ENCODE peak calls at places on chromosomes 11 and 22, in nine cellular contexts. One of them, this sample, is unnamed.

GRCh38 chr11:34145847-34146381 is 40.5 kb downstream of the NAT10 start:
- DNase-seq in cardiac fibroblast: no peak
- DNase-seq in AG10803: no peak
- DNase-seq in adrenal gland: no peak
- DNase-seq in colonic mucosa: no peak
- DNase-seq in CD8-positive, alpha-beta T cell: no peak
- DNase-seq in H1: no peak
- DNase-seq in left lung: no peak
- DNase-seq in AG04449: no peak
- DNase-seq in this sample: no peak

GRCh38 chr11:36249271-36249670 is 40.0 kb downstream of the COMMD9 start:
- DNase-seq in cardiac fibroblast: peak
- DNase-seq in AG10803: peak
- DNase-seq in adrenal gland: peak
- DNase-seq in colonic mucosa: no peak
- DNase-seq in CD8-positive, alpha-beta T cell: no peak
- DNase-seq in H1: no peak
- DNase-seq in left lung: no peak
- DNase-seq in AG04449: peak
- DNase-seq in this sample: peak

GRCh38 chr11:71323876-71324526 is 71.6 kb upstream of the SHANK2 start:
- DNase-seq in cardiac fibroblast: no peak
- DNase-seq in AG10803: no peak
- DNase-seq in adrenal gland: no peak
- DNase-seq in colonic mucosa: no peak
- DNase-seq in CD8-positive, alpha-beta T cell: no peak
- DNase-seq in H1: no peak
- DNase-seq in left lung: peak
- DNase-seq in AG04449: no peak
- DNase-seq in this sample: no peak

GRCh38 chr22:38697055-38697980 is 3.4 kb downstream of the JOSD1 start:
- DNase-seq in cardiac fibroblast: peak
- DNase-seq in AG10803: peak
- DNase-seq in adrenal gland: peak
- DNase-seq in colonic mucosa: peak
- DNase-seq in CD8-positive, alpha-beta T cell: no peak
- DNase-seq in H1: no peak
- DNase-seq in left lung: no peak
- DNase-seq in AG04449: no peak
- DNase-seq in this sample: no peak

GRCh38 chr22:32342977-32343376 is 14.7 kb upstream of the RFPL3 start:
- DNase-seq in cardiac fibroblast: no peak
- DNase-seq in AG10803: no peak
- DNase-seq in adrenal gland: no peak
- DNase-seq in colonic mucosa: no peak
- DNase-seq in CD8-positive, alpha-beta T cell: no peak
- DNase-seq in H1: no peak
- DNase-seq in left lung: no peak
- DNase-seq in AG04449: no peak
- DNase-seq in this sample: no peak

GRCh38 chr22:28950567-28951411 is 67.4 kb downstream of the ZNRF3 start:
- DNase-seq in cardiac fibroblast: no peak
- DNase-seq in AG10803: no peak
- DNase-seq in adrenal gland: peak
- DNase-seq in colonic mucosa: no peak
- DNase-seq in CD8-positive, alpha-beta T cell: no peak
- DNase-seq in H1: no peak
- DNase-seq in left lung: no peak
- DNase-seq in AG04449: no peak
- DNase-seq in this sample: no peak

GRCh38 chr11:70594031-70594430 is 195.7 kb downstream of the CTTN start:
- DNase-seq in cardiac fibroblast: no peak
- DNase-seq in AG10803: no peak
- DNase-seq in adrenal gland: no peak
- DNase-seq in colonic mucosa: no peak
- DNase-seq in CD8-positive, alpha-beta T cell: no peak
- DNase-seq in H1: no peak
- DNase-seq in left lung: no peak
- DNase-seq in AG04449: no peak
- DNase-seq in this sample: no peak

GRCh38 chr11:8828580-8829358 is 82.2 kb upstream of the AKIP1 start:
- DNase-seq in cardiac fibroblast: no peak
- DNase-seq in AG10803: peak
- DNase-seq in adrenal gland: peak
- DNase-seq in colonic mucosa: no peak
- DNase-seq in CD8-positive, alpha-beta T cell: no peak
- DNase-seq in H1: no peak
- DNase-seq in left lung: no peak
- DNase-seq in AG04449: no peak
- DNase-seq in this sample: no peak

GRCh38 chr11:78100276-78101040 is 20.8 kb upstream of the NDUFC2 start:
- DNase-seq in cardiac fibroblast: no peak
- DNase-seq in AG10803: no peak
- DNase-seq in adrenal gland: no peak
- DNase-seq in colonic mucosa: no peak
- DNase-seq in CD8-positive, alpha-beta T cell: no peak
- DNase-seq in H1: no peak
- DNase-seq in left lung: no peak
- DNase-seq in AG04449: no peak
- DNase-seq in this sample: no peak

GRCh38 chr11:57567512-57568329 is at the start of gene UBE2L6:
- DNase-seq in cardiac fibroblast: no peak
- DNase-seq in AG10803: peak
- DNase-seq in adrenal gland: peak
- DNase-seq in colonic mucosa: peak
- DNase-seq in CD8-positive, alpha-beta T cell: peak
- DNase-seq in H1: no peak
- DNase-seq in left lung: peak
- DNase-seq in AG04449: no peak
- DNase-seq in this sample: no peak

GRCh38 chr11:2576116-2576515 is 123.7 kb downstream of the KCNQ1OT1 start:
- DNase-seq in cardiac fibroblast: no peak
- DNase-seq in AG10803: no peak
- DNase-seq in adrenal gland: peak
- DNase-seq in colonic mucosa: no peak
- DNase-seq in CD8-positive, alpha-beta T cell: no peak
- DNase-seq in H1: no peak
- DNase-seq in left lung: peak
- DNase-seq in AG04449: no peak
- DNase-seq in this sample: no peak

GRCh38 chr22:32776800-32777199 is 24.7 kb upstream of the TIMP3 start:
- DNase-seq in cardiac fibroblast: no peak
- DNase-seq in AG10803: no peak
- DNase-seq in adrenal gland: no peak
- DNase-seq in colonic mucosa: no peak
- DNase-seq in CD8-positive, alpha-beta T cell: no peak
- DNase-seq in H1: no peak
- DNase-seq in left lung: no peak
- DNase-seq in AG04449: no peak
- DNase-seq in this sample: no peak

GRCh38 chr11:62420882-62421281 is 2.0 kb downstream of the SCGB1A1 start:
- DNase-seq in cardiac fibroblast: no peak
- DNase-seq in AG10803: no peak
- DNase-seq in adrenal gland: no peak
- DNase-seq in colonic mucosa: no peak
- DNase-seq in CD8-positive, alpha-beta T cell: no peak
- DNase-seq in H1: no peak
- DNase-seq in left lung: no peak
- DNase-seq in AG04449: no peak
- DNase-seq in this sample: no peak

DNA sequence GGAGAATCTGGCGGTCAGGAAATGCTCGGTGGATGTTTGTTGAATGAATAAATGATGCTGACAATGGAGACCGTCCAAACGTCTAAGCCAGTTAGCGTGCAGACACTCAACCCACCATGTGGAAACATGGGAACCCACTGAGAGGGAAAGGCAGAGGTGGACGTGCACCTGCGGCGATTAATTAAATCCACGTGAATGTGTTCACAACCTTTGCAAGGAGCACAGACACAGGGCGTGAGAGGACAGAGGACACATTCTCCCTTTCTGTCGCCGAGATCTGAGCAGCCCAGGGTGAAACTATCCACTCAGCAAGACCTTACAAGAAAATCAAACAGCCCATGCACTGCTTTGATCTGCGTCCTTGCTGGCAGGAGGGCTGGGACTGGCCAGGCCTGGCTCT is 58.3 kb upstream of the LINC01488 start:
- DNase-seq in cardiac fibroblast: no peak
- DNase-seq in AG10803: no peak
- DNase-seq in adrenal gland: no peak
- DNase-seq in colonic mucosa: no peak
- DNase-seq in CD8-positive, alpha-beta T cell: no peak
- DNase-seq in H1: no peak
- DNase-seq in left lung: no peak
- DNase-seq in AG04449: no peak
- DNase-seq in this sample: no peak
- H3K4me3 ChIP-seq in cardiac fibroblast: no peak
- H3K4me3 ChIP-seq in AG10803: no peak
- H3K4me3 ChIP-seq in adrenal gland: no peak
- H3K4me3 ChIP-seq in colonic mucosa: no peak
- H3K4me3 ChIP-seq in CD8-positive, alpha-beta T cell: no peak
- H3K4me3 ChIP-seq in H1: no peak
- H3K4me3 ChIP-seq in left lung: no peak
- H3K4me3 ChIP-seq in AG04449: no peak
- H3K4me3 ChIP-seq in this sample: no peak

DNA sequence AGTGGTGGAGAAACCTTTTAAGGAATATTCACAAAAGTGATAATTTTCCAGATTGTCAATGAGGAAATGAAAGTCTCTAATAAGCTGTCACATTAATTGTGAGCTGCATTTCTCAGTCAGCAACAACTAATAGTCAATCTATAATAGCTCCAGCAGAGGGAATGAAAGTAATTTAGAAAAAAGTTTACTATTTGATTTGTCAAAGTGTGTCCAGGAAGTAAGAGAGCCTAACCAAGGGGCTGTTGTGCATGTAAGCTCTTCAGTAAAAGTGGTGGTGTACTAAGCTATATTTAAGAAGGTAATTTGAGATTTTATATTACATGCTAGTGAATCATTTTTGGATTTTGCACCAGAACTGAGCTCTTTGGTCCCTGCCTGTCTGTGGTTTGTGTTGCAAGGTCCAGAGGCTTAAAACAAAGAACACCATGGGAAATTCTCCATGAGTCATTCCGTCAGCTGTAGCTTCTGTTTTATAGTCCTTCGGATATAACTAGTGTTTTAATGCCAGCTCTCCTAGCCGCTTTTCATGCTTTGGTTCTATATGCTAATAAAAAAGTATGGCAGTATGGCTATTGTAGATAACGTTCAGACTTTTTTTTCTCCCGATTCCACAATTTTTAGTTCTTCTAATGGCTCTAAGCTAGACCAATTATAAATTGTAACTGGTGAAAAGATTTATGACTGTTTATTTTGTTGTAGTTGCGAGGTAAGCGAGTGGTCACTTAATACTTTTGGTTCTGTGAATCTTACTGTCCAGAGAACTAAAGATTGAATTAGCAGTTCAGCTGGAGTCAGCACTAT is 64.6 kb downstream of the ARHGEF12 start:
- DNase-seq in cardiac fibroblast: peak
- DNase-seq in AG10803: peak
- DNase-seq in adrenal gland: peak
- DNase-seq in colonic mucosa: peak
- DNase-seq in CD8-positive, alpha-beta T cell: no peak
- DNase-seq in H1: no peak
- DNase-seq in left lung: no peak
- DNase-seq in AG04449: peak
- DNase-seq in this sample: peak
- H3K4me3 ChIP-seq in cardiac fibroblast: peak
- H3K4me3 ChIP-seq in AG10803: peak
- H3K4me3 ChIP-seq in adrenal gland: no peak
- H3K4me3 ChIP-seq in colonic mucosa: no peak
- H3K4me3 ChIP-seq in CD8-positive, alpha-beta T cell: no peak
- H3K4me3 ChIP-seq in H1: no peak
- H3K4me3 ChIP-seq in left lung: no peak
- H3K4me3 ChIP-seq in AG04449: peak
- H3K4me3 ChIP-seq in this sample: peak

DNA sequence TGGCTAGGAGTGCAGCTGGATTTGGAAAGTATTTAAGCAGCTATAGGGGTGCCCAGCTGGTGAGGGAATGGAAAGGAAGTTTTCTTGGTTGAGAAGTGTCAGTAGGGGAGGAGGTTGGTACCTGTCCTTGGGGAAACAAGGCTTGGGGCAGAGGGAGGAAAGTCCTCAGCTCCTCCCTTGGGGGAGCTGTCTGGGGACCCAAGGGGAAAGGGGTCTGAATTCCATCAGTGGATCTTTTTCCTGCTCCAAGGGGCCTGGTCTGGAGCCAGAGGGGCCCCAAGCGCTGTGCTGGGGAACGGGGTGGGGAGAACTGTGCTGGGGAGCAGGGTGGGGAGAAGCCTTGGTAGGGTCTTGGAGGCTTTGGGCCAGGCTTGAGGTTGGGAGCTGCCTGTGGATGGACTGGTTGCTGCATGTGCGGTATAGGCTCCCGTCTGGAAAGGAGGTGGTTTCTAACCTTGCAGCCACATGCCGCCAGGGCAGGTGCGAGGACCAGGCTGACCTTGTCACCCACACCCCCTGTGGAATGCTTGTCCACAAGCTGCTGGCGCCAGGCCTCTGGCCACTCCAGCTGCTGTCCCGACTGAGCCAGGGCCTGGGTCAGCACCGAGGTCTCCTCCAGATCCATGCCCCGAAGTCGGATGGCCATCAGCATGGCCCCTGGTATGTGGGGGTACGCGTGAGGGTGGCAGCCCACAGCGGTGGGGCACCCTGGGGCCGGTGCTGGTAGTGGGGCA is 963 bp downstream of the TYMP start:
- DNase-seq in cardiac fibroblast: no peak
- DNase-seq in AG10803: no peak
- DNase-seq in adrenal gland: no peak
- DNase-seq in colonic mucosa: no peak
- DNase-seq in CD8-positive, alpha-beta T cell: no peak
- DNase-seq in H1: no peak
- DNase-seq in left lung: peak
- DNase-seq in AG04449: no peak
- DNase-seq in this sample: no peak
- H3K4me3 ChIP-seq in cardiac fibroblast: peak
- H3K4me3 ChIP-seq in AG10803: peak
- H3K4me3 ChIP-seq in adrenal gland: no peak
- H3K4me3 ChIP-seq in colonic mucosa: peak
- H3K4me3 ChIP-seq in CD8-positive, alpha-beta T cell: no peak
- H3K4me3 ChIP-seq in H1: no peak
- H3K4me3 ChIP-seq in left lung: peak
- H3K4me3 ChIP-seq in AG04449: no peak
- H3K4me3 ChIP-seq in this sample: peak

DNA sequence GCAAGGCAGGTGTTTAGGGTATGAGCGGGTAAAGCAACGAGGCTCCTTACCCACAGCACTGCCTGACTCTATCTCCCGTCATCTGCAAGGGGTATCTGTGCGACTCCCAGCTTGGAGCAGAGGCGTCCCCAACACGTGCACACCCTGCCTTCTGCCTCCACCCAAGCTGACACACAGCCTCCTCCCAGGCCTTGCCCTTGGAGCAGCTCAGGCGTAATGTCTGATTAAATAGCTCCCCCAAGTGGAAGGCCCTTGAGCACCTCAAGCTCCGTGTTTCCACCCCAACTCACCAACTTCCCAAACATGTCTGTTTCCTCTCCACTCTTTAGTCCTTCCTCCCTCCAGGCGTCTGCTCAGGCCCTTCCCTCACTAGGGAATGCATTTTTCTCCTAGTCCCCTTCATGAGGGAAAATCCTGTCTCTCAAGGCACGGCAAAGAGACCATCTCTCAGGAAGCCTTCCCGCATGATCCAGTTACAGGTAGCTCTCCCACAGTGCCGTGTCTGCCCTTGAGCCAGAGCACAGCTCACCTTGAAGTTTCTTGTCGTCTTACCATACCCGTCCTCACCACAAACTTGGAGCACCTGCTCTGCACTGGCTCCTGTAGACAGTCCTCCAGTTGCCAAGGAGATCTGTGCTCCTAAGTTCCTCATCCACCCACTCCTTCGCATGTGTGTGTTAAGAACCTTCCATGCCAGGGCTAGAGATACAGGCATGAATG is 15.8 kb downstream of the CYB5R2 start:
- DNase-seq in cardiac fibroblast: peak
- DNase-seq in AG10803: peak
- DNase-seq in adrenal gland: peak
- DNase-seq in colonic mucosa: peak
- DNase-seq in CD8-positive, alpha-beta T cell: no peak
- DNase-seq in H1: no peak
- DNase-seq in left lung: peak
- DNase-seq in AG04449: no peak
- DNase-seq in this sample: no peak
- H3K4me3 ChIP-seq in cardiac fibroblast: no peak
- H3K4me3 ChIP-seq in AG10803: no peak
- H3K4me3 ChIP-seq in adrenal gland: no peak
- H3K4me3 ChIP-seq in colonic mucosa: no peak
- H3K4me3 ChIP-seq in CD8-positive, alpha-beta T cell: no peak
- H3K4me3 ChIP-seq in H1: no peak
- H3K4me3 ChIP-seq in left lung: no peak
- H3K4me3 ChIP-seq in AG04449: no peak
- H3K4me3 ChIP-seq in this sample: no peak